ENCODE peak calls at places on chromosomes 11 and 22, in eight cellular contexts. E is M059J; F is NCI-H748 treated with DMSO at 0.1 percent for 48 hours; X is stimulated activated naive CD4-positive, alpha-beta T cell; C is T-helper 9 cell; J is astrocyte; H is WTC11; N is right cardiac atrium. G is an unnamed sample.

GRCh38 chr11:129881570-129882170 is 13.7 kb downstream of the NFRKB start:
- DNase-seq in E (peak), F (no peak), X (peak), C (peak), J (no peak), H (peak), N (no peak), G (peak)

GRCh38 chr11:115527534-115528125 is 23.4 kb upstream of the CADM1 start:
- DNase-seq in E (no peak), F (peak), X (no peak), C (no peak), J (no peak), H (no peak), N (no peak), G (no peak)

GRCh38 chr22:20653012-20653794 is 120.7 kb upstream of the SERPIND1 start:
- DNase-seq in E (no peak), F (no peak), X (no peak), C (no peak), J (no peak), H (no peak), N (no peak), G (no peak)

GRCh38 chr22:39502789-39503464 is 837 bp downstream of the MIEF1 start:
- DNase-seq in E (no peak), F (no peak), X (no peak), C (no peak), J (no peak), H (no peak), N (peak), G (no peak)

GRCh38 chr22:39095971-39096370 is 1.1 kb upstream of the APOBEC3H start:
- DNase-seq in E (no peak), F (no peak), X (no peak), C (no peak), J (no peak), H (no peak), N (no peak), G (no peak)

GRCh38 chr11:17381156-17381555 is 7.3 kb downstream of the KCNJ11 start:
- DNase-seq in E (peak), F (no peak), X (no peak), C (no peak), J (peak), H (no peak), N (no peak), G (peak)

GRCh38 chr11:85534806-85535205 is 92.3 kb downstream of the DLG2 start:
- DNase-seq in E (no peak), F (no peak), X (no peak), C (no peak), J (no peak), H (no peak), N (no peak), G (no peak)

GRCh38 chr11:45857834-45858492 is 10.7 kb downstream of the CRY2 start:
- DNase-seq in E (peak), F (no peak), X (no peak), C (no peak), J (peak), H (no peak), N (peak), G (peak)

GRCh38 chr22:43313497-43314474 is 29.4 kb downstream of the SCUBE1 start:
- DNase-seq in E (peak), F (no peak), X (no peak), C (no peak), J (no peak), H (no peak), N (no peak), G (no peak)

GRCh38 chr22:36386351-36386899 is 1.3 kb downstream of the MYH9 start:
- DNase-seq in E (peak), F (peak), X (peak), C (peak), J (no peak), H (no peak), N (peak), G (no peak)

GRCh38 chr11:73270855-73271477 is 1.2 kb upstream of the P2RY6 start:
- DNase-seq in E (no peak), F (no peak), X (no peak), C (no peak), J (no peak), H (no peak), N (no peak), G (no peak)

GRCh38 chr11:115226556-115226955 is 277.7 kb downstream of the CADM1 start:
- DNase-seq in E (peak), F (no peak), X (no peak), C (no peak), J (peak), H (peak), N (no peak), G (peak)

GRCh38 chr11:78940500-78941225 is 366.0 kb upstream of the NARS2 start:
- DNase-seq in E (no peak), F (peak), X (no peak), C (no peak), J (no peak), H (peak), N (no peak), G (no peak)

GRCh38 chr11:63847363-63847762 is 8.5 kb downstream of the MARK2 start:
- DNase-seq in E (no peak), F (no peak), X (no peak), C (no peak), J (no peak), H (peak), N (no peak), G (no peak)

GRCh38 chr11:844693-845644 is 2.3 kb downstream of the TSPAN4 start:
- DNase-seq in E (peak), F (no peak), X (no peak), C (no peak), J (peak), H (peak), N (peak), G (no peak)

GRCh38 chr11:44029507-44029845 is 18.3 kb upstream of the ACCSL start:
- DNase-seq in E (no peak), F (no peak), X (no peak), C (no peak), J (no peak), H (no peak), N (no peak), G (no peak)

GRCh38 chr22:42817556-42817955 is 39.5 kb downstream of the ARFGAP3 start:
- DNase-seq in E (no peak), F (no peak), X (no peak), C (no peak), J (no peak), H (no peak), N (no peak), G (no peak)

GRCh38 chr11:88338223-88338661 is 706 bp upstream of the CTSC start:
- DNase-seq in E (peak), F (no peak), X (no peak), C (peak), J (peak), H (no peak), N (peak), G (peak)

GRCh38 chr22:42077486-42078125 is 1.9 kb upstream of the SMDT1 start:
- DNase-seq in E (no peak), F (no peak), X (no peak), C (no peak), J (no peak), H (no peak), N (peak), G (no peak)

GRCh38 chr22:30752771-30753170 is 58.1 kb downstream of the OSBP2 start:
- DNase-seq in E (no peak), F (no peak), X (no peak), C (no peak), J (no peak), H (no peak), N (no peak), G (no peak)

GRCh38 chr22:30606455-30607299 is at the start of gene TCN2:
- DNase-seq in E (peak), F (peak), X (peak), C (peak), J (peak), H (peak), N (peak), G (peak)

GRCh38 chr22:29216873-29217666 is 11.4 kb downstream of the EMID1 start:
- DNase-seq in E (peak), F (no peak), X (no peak), C (no peak), J (no peak), H (no peak), N (no peak), G (no peak)

GRCh38 chr11:45926001-45926401 is 3.5 kb downstream of the LARGE2 start:
- DNase-seq in E (no peak), F (no peak), X (no peak), C (no peak), J (no peak), H (no peak), N (peak), G (no peak)

GRCh38 chr22:30294066-30294465 is 4.8 kb upstream of the CASTOR1 start:
- DNase-seq in E (no peak), F (no peak), X (no peak), C (no peak), J (no peak), H (no peak), N (peak), G (no peak)

GRCh38 chr11:123421589-123421988 is 8.5 kb upstream of the GRAMD1B start:
- DNase-seq in E (no peak), F (no peak), X (no peak), C (no peak), J (no peak), H (no peak), N (no peak), G (no peak)

GRCh38 chr11:94493146-94493442 is 550 bp downstream of the MRE11 start:
- DNase-seq in E (no peak), F (no peak), X (no peak), C (no peak), J (no peak), H (no peak), N (no peak), G (no peak)

GRCh38 chr11:119533931-119534694 is 111.1 kb upstream of the THY1 start:
- DNase-seq in E (peak), F (peak), X (peak), C (peak), J (peak), H (peak), N (peak), G (peak)

GRCh38 chr11:19704213-19704612 is 8.4 kb upstream of the NAV2 start:
- DNase-seq in E (no peak), F (no peak), X (no peak), C (no peak), J (no peak), H (no peak), N (no peak), G (no peak)

GRCh38 chr22:49666146-49666809 is 161.4 kb downstream of the BRD1 start:
- DNase-seq in E (no peak), F (no peak), X (no peak), C (no peak), J (no peak), H (no peak), N (no peak), G (no peak)

GRCh38 chr11:73379189-73379880 is 3.1 kb downstream of the RELT start:
- DNase-seq in E (no peak), F (no peak), X (no peak), C (no peak), J (no peak), H (no peak), N (peak), G (no peak)

GRCh38 chr11:35407041-35407440 is 12.3 kb downstream of the SLC1A2 start:
- DNase-seq in E (no peak), F (no peak), X (no peak), C (no peak), J (no peak), H (no peak), N (no peak), G (no peak)

GRCh38 chr11:83087035-83087434 is 15.3 kb upstream of the RAB30 start:
- DNase-seq in E (peak), F (peak), X (no peak), C (no peak), J (no peak), H (no peak), N (no peak), G (no peak)

GRCh38 chr11:97996762-97997161 is 1024.0 kb upstream of the CNTN5 start:
- DNase-seq in E (no peak), F (no peak), X (no peak), C (no peak), J (no peak), H (no peak), N (no peak), G (no peak)

GRCh38 chr11:119339581-119340334 is 925 bp downstream of the C1QTNF5 start:
- DNase-seq in E (peak), F (no peak), X (no peak), C (peak), J (no peak), H (peak), N (peak), G (no peak)

GRCh38 chr11:19660076-19660475 is 52.6 kb upstream of the NAV2 start:
- DNase-seq in E (peak), F (no peak), X (no peak), C (no peak), J (peak), H (no peak), N (no peak), G (peak)